ENCODE peak calls at places on chromosomes 7 and 10, in seven cellular contexts. T is GM20000, Z is kidney epithelial cell, M is lung, P is heart left ventricle, U is Caco-2, H is B cell. K is an unnamed sample.
A peak's percentile ranks its signal among the peaks of the same experiment; 100 is the strongest.

GRCh38 chr7:158676898-158677297 is 27.7 kb downstream of the NCAPG2 start:
- DNase-seq in T (no peak), Z (no peak), M (no peak), P (no peak), U (no peak), H (no peak), K (no peak)

GRCh38 chr7:55020481-55020871 is 1.7 kb downstream of the EGFR start:
- DNase-seq in T (no peak), Z (no peak), M (peak; percentile 71), P (no peak), U (peak; percentile 24), H (no peak), K (no peak)

GRCh38 chr7:120695848-120696247 is 162.1 kb downstream of the TSPAN12 start:
- DNase-seq in T (no peak), Z (no peak), M (no peak), P (no peak), U (no peak), H (no peak), K (no peak)

GRCh38 chr10:97444212-97444611 is 1.6 kb downstream of the EXOSC1 start:
- DNase-seq in T (no peak), Z (no peak), M (no peak), P (no peak), U (no peak), H (no peak), K (no peak)

GRCh38 chr10:33365871-33366411 is 31.5 kb upstream of the NRP1 start:
- DNase-seq in T (no peak), Z (peak; percentile 97), M (no peak), P (no peak), U (no peak), H (no peak), K (no peak)

GRCh38 chr10:52772623-52773022 is at the start of gene MBL2:
- DNase-seq in T (no peak), Z (no peak), M (peak; percentile 16), P (no peak), U (no peak), H (no peak), K (peak; percentile 32)

GRCh38 chr10:112554263-112554662 is 107.2 kb downstream of the VTI1A start:
- DNase-seq in T (no peak), Z (no peak), M (no peak), P (no peak), U (no peak), H (no peak), K (no peak)

GRCh38 chr10:30373596-30374327 is 24.7 kb upstream of the MTPAP start:
- DNase-seq in T (peak; percentile 27), Z (no peak), M (no peak), P (no peak), U (no peak), H (no peak), K (no peak)

GRCh38 chr10:23717913-23718312 is 279.0 kb downstream of the OTUD1 start:
- DNase-seq in T (no peak), Z (no peak), M (no peak), P (no peak), U (no peak), H (no peak), K (no peak)

GRCh38 chr7:47370461-47371042 is 211.4 kb downstream of the TNS3 start:
- DNase-seq in T (no peak), Z (no peak), M (no peak), P (no peak), U (no peak), H (no peak), K (no peak)

DNA sequence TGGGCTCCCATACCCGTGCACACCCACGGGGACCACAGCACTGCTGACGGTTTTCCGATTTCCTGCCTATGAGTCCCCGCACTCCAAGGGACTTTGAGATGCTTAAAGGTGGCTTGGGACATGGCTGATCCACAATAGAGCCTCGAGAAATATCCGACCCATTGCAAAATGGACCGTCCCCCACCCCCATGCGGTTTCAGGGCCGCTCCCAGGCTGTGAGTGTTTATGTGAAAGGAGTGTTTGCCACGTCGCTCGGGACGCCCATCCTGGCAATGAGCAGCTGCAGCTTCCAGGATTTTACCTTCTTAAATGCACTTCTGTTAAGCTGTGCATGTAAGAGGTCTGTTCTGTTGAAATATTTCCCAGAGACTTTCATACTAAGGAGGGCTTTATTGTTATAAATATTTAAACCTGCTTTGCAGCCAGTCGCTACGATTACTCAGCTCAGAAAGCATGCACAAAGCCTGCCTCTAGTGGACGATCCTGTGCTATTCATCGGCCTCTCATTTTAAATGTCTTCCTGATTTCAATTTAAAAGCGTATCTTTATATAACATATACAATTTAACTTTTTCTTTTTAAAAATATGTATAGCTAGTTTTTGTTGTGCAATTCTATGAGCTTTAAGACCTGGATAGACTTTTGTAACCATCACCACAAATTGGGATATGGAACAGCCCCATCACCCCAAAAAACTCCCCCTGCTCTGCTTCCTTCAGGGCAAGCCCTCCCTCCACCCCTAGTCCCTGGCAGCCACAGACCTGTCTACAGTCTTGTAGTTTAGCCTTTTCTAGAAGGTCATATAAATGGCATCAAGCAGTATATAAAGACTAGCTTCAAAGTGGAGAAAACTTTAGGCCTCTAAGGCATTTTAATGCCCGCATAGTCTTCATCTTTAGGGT is 418.3 kb downstream of the PAXIP1 start:
- DNase-seq in T (no peak), Z (no peak), M (peak; percentile 26), P (no peak), U (no peak), H (no peak), K (no peak)
- TF ChIP-seq CTCF in T (no peak), Z (no peak), M (no peak), P (peak; percentile 24), U (peak; percentile 22), H (no peak), K (no peak)

GRCh38 chr10:79491171-79491835 is 21.0 kb upstream of the EIF5AL1 start:
- DNase-seq in T (no peak), Z (no peak), M (no peak), P (no peak), U (peak; percentile 30), H (no peak), K (no peak)
- TF ChIP-seq CTCF in T (no peak), Z (no peak), M (no peak), P (no peak), U (peak; percentile 25), H (no peak), K (no peak)

DNA sequence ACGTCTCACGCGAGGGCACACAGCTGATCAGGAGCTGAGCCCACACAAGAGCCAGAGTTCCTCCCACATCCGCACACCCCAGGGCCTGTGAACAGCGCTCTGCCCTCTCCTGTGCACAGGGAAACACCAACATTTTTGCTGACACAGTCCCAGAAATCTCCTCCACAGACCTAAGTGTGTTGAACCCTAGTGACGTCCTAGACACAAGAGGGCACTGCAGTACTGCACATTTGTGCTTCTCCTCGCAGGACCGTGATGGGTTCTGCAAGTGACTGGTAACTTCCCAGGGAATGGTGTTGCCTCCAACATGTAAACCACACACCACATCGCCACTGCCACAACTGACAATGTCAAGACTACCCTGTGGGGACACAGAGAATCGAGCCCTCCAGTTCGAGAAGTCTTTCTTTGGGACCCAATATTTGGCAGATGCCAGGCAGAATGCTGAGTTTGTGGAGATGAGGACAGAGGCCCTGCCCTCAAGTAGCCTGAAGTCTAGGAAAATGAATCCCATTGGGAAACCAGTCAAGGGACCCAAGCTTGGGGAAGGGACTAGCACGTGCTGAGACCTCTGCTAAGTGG is 170.3 kb downstream of the PAXIP1 start:
- DNase-seq in T (peak; percentile 38), Z (no peak), M (no peak), P (no peak), U (peak; percentile 25), H (no peak), K (no peak)
- TF ChIP-seq CTCF in T (peak; percentile 5), Z (no peak), M (no peak), P (no peak), U (peak; percentile 41), H (no peak), K (no peak)

GRCh38 chr10:34736976-34737771 is 77.9 kb downstream of the PARD3 start:
- DNase-seq in T (no peak), Z (no peak), M (no peak), P (no peak), U (peak; percentile 48), H (no peak), K (no peak)

GRCh38 chr10:34734918-34735317 is 80.2 kb downstream of the PARD3 start:
- DNase-seq in T (no peak), Z (no peak), M (no peak), P (no peak), U (no peak), H (no peak), K (no peak)

GRCh38 chr10:34739915-34740314 is 75.2 kb downstream of the PARD3 start:
- DNase-seq in T (no peak), Z (peak; percentile 80), M (peak; percentile 35), P (peak; percentile 48), U (peak; percentile 43), H (no peak), K (no peak)

GRCh38 chr10:34740321-34740720 is 74.8 kb downstream of the PARD3 start:
- DNase-seq in T (no peak), Z (no peak), M (no peak), P (no peak), U (no peak), H (no peak), K (no peak)

DNA sequence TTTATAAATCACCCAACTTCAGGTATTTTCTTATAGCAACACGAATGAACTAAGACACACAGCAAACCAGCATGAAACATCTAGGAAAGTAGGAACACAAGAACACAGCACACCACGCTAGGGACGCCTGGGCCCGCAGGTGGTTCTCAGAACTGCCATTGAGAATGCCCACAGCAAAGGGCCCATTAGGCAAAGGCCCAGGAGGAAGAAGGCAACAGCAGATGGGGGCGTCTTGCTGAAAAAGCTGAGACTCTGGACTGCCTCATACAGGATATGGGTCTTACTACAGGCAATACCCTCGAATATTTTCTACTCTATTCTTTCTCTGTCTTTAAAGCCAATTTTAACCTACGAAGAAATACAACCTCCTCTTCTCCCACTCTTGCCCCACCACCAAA is 77.3 kb downstream of the PARD3 start:
- DNase-seq in T (no peak), Z (no peak), M (no peak), P (no peak), U (no peak), H (no peak), K (no peak)
- TF ChIP-seq CTCF in T (no peak), Z (no peak), M (no peak), P (no peak), U (no peak), H (no peak), K (no peak)

GRCh38 chr10:95988702-95989101 is 54.7 kb upstream of the CCNJ start:
- DNase-seq in T (peak; percentile 11), Z (no peak), M (no peak), P (no peak), U (no peak), H (no peak), K (no peak)
- TF ChIP-seq CTCF in T (no peak), Z (no peak), M (no peak), P (no peak), U (peak; percentile 19), H (no peak), K (no peak)

DNA sequence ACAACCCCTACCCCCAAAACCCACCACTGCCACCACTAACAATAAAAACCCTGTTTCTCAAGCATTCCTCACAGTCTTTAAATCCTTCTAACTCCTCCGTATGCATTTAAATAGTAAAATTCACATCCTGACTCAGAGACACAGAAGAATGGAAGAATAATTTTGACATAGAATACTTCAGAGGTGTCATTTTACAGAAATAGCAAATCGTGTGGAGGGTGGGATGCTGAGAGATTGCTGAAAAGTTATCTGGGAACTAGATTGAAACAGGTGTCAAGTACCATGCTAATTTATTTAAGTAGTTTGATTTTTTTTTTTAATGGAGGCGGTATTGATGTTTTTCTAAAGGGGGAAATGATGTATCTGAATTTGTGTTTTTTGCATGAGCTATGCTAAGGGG is 575.2 kb upstream of the TPK1 start:
- DNase-seq in T (no peak), Z (no peak), M (no peak), P (no peak), U (no peak), H (no peak), K (no peak)
- TF ChIP-seq CTCF in T (no peak), Z (no peak), M (no peak), P (no peak), U (no peak), H (no peak), K (no peak)

K was measured in osteocyte.